ENCODE peak calls at places on chromosome 5, in four cellular contexts. H is HepG2, E is K562, O is GM12878. U is an unnamed sample.

GRCh38 chr5:39605966-39606591 is 181.3 kb upstream of the DAB2 start:
- DNase-seq in E (no peak), O (no peak), H (no peak), U (no peak)

GRCh38 chr5:113451797-113452196 is 17.0 kb upstream of the TSSK1B start:
- DNase-seq in O (no peak), E (no peak), H (no peak), U (no peak)

GRCh38 chr5:176360894-176361436 is 599 bp downstream of the KIAA1191 start:
- DNase-seq in E (no peak), H (no peak), O (no peak), U (peak)

GRCh38 chr5:126383246-126383645 is 40.0 kb upstream of the GRAMD2B start:
- DNase-seq in O (no peak), E (no peak), H (no peak), U (no peak)

GRCh38 chr5:32916648-32917047 is 205.5 kb downstream of the NPR3 start:
- DNase-seq in H (peak), O (no peak), E (no peak), U (no peak)

GRCh38 chr5:72178910-72179815 is 71.9 kb downstream of the MAP1B start:
- DNase-seq in E (no peak), H (no peak), O (no peak), U (no peak)

GRCh38 chr5:7474821-7475403 is 79.0 kb downstream of the ADCY2 start:
- DNase-seq in O (no peak), E (no peak), H (no peak), U (no peak)

GRCh38 chr5:36079200-36079761 is 12.6 kb upstream of the UGT3A2 start:
- DNase-seq in H (peak), O (peak), E (peak), U (peak)

GRCh38 chr5:93092349-93093105 is 488.5 kb downstream of the NR2F1-AS1 start:
- DNase-seq in E (no peak), O (no peak), H (no peak), U (no peak)

DNA sequence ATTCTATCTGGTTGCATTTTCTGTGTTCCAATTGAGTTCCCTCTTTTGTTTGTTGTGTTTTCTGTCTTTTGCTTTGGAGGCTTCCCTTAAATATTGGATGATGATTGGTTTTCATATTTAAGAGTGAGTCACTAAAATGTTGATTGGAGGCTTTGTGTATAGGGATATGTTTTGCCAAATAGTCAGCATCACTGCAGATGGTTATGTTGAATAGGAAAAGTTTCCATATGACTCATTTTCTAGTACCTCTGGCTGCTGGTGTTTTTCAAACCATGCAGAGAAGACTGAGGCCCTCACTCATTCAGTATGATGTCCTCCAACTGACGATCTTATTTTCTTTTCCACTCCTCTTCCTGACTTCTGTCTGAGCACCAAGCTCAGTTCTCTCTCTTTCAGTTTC is 1290.0 kb downstream of the EFNA5 start:
- DNase-seq in O (no peak), H (no peak), E (no peak), U (no peak)
- TF ChIP-seq TARDBP in O (no peak), H (no peak), E (no peak), U (no peak)

GRCh38 chr5:74673011-74673790 is 11.8 kb upstream of the HEXB start:
- DNase-seq in H (peak), E (no peak), O (no peak), U (no peak)
- TF ChIP-seq FOXM1 in H (no peak), E (no peak), O (no peak), U (no peak)

GRCh38 chr5:672329-673139 is 20.6 kb downstream of the TPPP start:
- DNase-seq in O (no peak), E (peak), H (peak), U (peak)
- TF ChIP-seq TARDBP in O (no peak), E (no peak), H (no peak), U (no peak)

GRCh38 chr5:148820778-148821395 is 5.5 kb upstream of the ADRB2 start:
- DNase-seq in E (no peak), H (peak), O (no peak), U (no peak)
- TF ChIP-seq FOXM1 in E (no peak), H (no peak), O (no peak), U (no peak)

DNA sequence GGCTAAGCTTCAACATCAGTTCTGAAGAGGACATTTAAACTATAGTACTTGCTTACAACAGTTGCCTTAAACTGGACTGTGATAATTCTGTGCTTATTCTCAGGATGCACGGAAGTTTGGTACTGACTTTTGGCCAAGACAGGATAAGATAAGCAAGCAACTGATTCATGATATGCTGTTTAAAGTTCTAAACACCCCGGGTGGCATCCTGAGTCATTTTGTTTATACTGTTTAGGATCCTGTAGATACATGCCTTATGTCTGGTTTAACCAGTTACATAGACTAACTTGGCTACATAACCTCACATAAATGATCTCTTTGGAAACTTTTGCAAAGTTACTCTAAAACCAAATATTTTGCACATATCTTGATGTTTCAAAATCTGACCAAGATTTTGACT is 95.9 kb downstream of the CDH9 start:
- DNase-seq in O (no peak), E (no peak), H (no peak), U (no peak)
- TF ChIP-seq TARDBP in O (no peak), E (no peak), H (no peak), U (no peak)

GRCh38 chr5:5605170-5605764 is 182.8 kb downstream of the ICE1 start:
- DNase-seq in E (no peak), O (no peak), H (no peak), U (no peak)
- TF ChIP-seq FOXM1 in E (no peak), O (no peak), H (no peak), U (no peak)

GRCh38 chr5:128290152-128290858 is 206.7 kb downstream of the SLC12A2 start:
- DNase-seq in E (no peak), H (no peak), O (no peak), U (no peak)
- TF ChIP-seq TARDBP in E (no peak), H (no peak), O (no peak), U (no peak)

U was measured in HEK293T.